ENCODE peak calls at places on chromosomes 2 and 18, in four cellular contexts. One of them, this sample, is unnamed.

GRCh38 chr2:240928476-240929363 is 22.6 kb downstream of the CROCC2 start:
- DNase-seq in DMS79: no peak
- DNase-seq in stimulated activated CD4-positive, alpha-beta T cell treated with anti-CD3 and anti-CD28 coated beads, Interleukin-4, amount 100 ng/mL, for 1 hour: no peak
- DNase-seq in OCI-LY7: no peak
- DNase-seq in this sample: no peak

GRCh38 chr2:216872624-216873023 is 12.8 kb upstream of the TNP1 start:
- DNase-seq in OCI-LY7: no peak
- DNase-seq in stimulated activated CD4-positive, alpha-beta T cell treated with anti-CD3 and anti-CD28 coated beads, Interleukin-4, amount 100 ng/mL, for 1 hour: no peak
- DNase-seq in DMS79: no peak
- DNase-seq in this sample: no peak

GRCh38 chr18:46716827-46717226 is 40.0 kb downstream of the ST8SIA5 start:
- DNase-seq in OCI-LY7: no peak
- DNase-seq in DMS79: no peak
- DNase-seq in stimulated activated CD4-positive, alpha-beta T cell treated with anti-CD3 and anti-CD28 coated beads, Interleukin-4, amount 100 ng/mL, for 1 hour: no peak
- DNase-seq in this sample: no peak

GRCh38 chr2:28633739-28634138 is 117.9 kb upstream of the PPP1CB start:
- DNase-seq in DMS79: no peak
- DNase-seq in stimulated activated CD4-positive, alpha-beta T cell treated with anti-CD3 and anti-CD28 coated beads, Interleukin-4, amount 100 ng/mL, for 1 hour: no peak
- DNase-seq in OCI-LY7: no peak
- DNase-seq in this sample: no peak

GRCh38 chr2:217951091-217951490 is 51.7 kb downstream of the TNS1 start:
- DNase-seq in DMS79: no peak
- DNase-seq in stimulated activated CD4-positive, alpha-beta T cell treated with anti-CD3 and anti-CD28 coated beads, Interleukin-4, amount 100 ng/mL, for 1 hour: no peak
- DNase-seq in OCI-LY7: no peak
- DNase-seq in this sample: no peak

GRCh38 chr18:10121028-10121427 is 207.2 kb downstream of the VAPA start:
- DNase-seq in DMS79: no peak
- DNase-seq in stimulated activated CD4-positive, alpha-beta T cell treated with anti-CD3 and anti-CD28 coated beads, Interleukin-4, amount 100 ng/mL, for 1 hour: no peak
- DNase-seq in OCI-LY7: no peak
- DNase-seq in this sample: no peak

GRCh38 chr18:79203017-79203605 is 133.9 kb downstream of the ATP9B start:
- DNase-seq in stimulated activated CD4-positive, alpha-beta T cell treated with anti-CD3 and anti-CD28 coated beads, Interleukin-4, amount 100 ng/mL, for 1 hour: peak
- DNase-seq in OCI-LY7: no peak
- DNase-seq in DMS79: no peak
- DNase-seq in this sample: no peak

GRCh38 chr2:239839306-239839705 is 185.8 kb downstream of the NDUFA10 start:
- DNase-seq in DMS79: no peak
- DNase-seq in stimulated activated CD4-positive, alpha-beta T cell treated with anti-CD3 and anti-CD28 coated beads, Interleukin-4, amount 100 ng/mL, for 1 hour: no peak
- DNase-seq in OCI-LY7: no peak
- DNase-seq in this sample: no peak

GRCh38 chr18:79735071-79735980 is 55.7 kb downstream of the CTDP1 start:
- DNase-seq in stimulated activated CD4-positive, alpha-beta T cell treated with anti-CD3 and anti-CD28 coated beads, Interleukin-4, amount 100 ng/mL, for 1 hour: no peak
- DNase-seq in DMS79: no peak
- DNase-seq in OCI-LY7: no peak
- DNase-seq in this sample: no peak

GRCh38 chr2:203733683-203734082 is 27.2 kb downstream of the CD28 start:
- DNase-seq in OCI-LY7: no peak
- DNase-seq in stimulated activated CD4-positive, alpha-beta T cell treated with anti-CD3 and anti-CD28 coated beads, Interleukin-4, amount 100 ng/mL, for 1 hour: no peak
- DNase-seq in DMS79: no peak
- DNase-seq in this sample: no peak

GRCh38 chr2:149733936-149734685 is 146.5 kb upstream of the MMADHC start:
- DNase-seq in DMS79: no peak
- DNase-seq in OCI-LY7: no peak
- DNase-seq in stimulated activated CD4-positive, alpha-beta T cell treated with anti-CD3 and anti-CD28 coated beads, Interleukin-4, amount 100 ng/mL, for 1 hour: no peak
- DNase-seq in this sample: no peak

GRCh38 chr2:201797175-201797840 is 9.0 kb upstream of the CDK15 start:
- DNase-seq in DMS79: no peak
- DNase-seq in stimulated activated CD4-positive, alpha-beta T cell treated with anti-CD3 and anti-CD28 coated beads, Interleukin-4, amount 100 ng/mL, for 1 hour: no peak
- DNase-seq in OCI-LY7: no peak
- DNase-seq in this sample: no peak

GRCh38 chr2:149661844-149662243 is 74.3 kb upstream of the MMADHC start:
- DNase-seq in stimulated activated CD4-positive, alpha-beta T cell treated with anti-CD3 and anti-CD28 coated beads, Interleukin-4, amount 100 ng/mL, for 1 hour: no peak
- DNase-seq in DMS79: peak
- DNase-seq in OCI-LY7: no peak
- DNase-seq in this sample: no peak

GRCh38 chr2:117071556-117072102 is 742.9 kb upstream of the DDX18 start:
- DNase-seq in DMS79: no peak
- DNase-seq in stimulated activated CD4-positive, alpha-beta T cell treated with anti-CD3 and anti-CD28 coated beads, Interleukin-4, amount 100 ng/mL, for 1 hour: no peak
- DNase-seq in OCI-LY7: no peak
- DNase-seq in this sample: no peak

GRCh38 chr2:165698621-165698946 is 95.5 kb downstream of the GALNT3 start:
- DNase-seq in stimulated activated CD4-positive, alpha-beta T cell treated with anti-CD3 and anti-CD28 coated beads, Interleukin-4, amount 100 ng/mL, for 1 hour: no peak
- DNase-seq in DMS79: peak
- DNase-seq in OCI-LY7: peak
- DNase-seq in this sample: peak

GRCh38 chr2:204150695-204151240 is 214.2 kb downstream of the ICOS start:
- DNase-seq in OCI-LY7: no peak
- DNase-seq in stimulated activated CD4-positive, alpha-beta T cell treated with anti-CD3 and anti-CD28 coated beads, Interleukin-4, amount 100 ng/mL, for 1 hour: no peak
- DNase-seq in DMS79: no peak
- DNase-seq in this sample: no peak

GRCh38 chr2:122528061-122528460 is 772.6 kb downstream of the TSN start:
- DNase-seq in stimulated activated CD4-positive, alpha-beta T cell treated with anti-CD3 and anti-CD28 coated beads, Interleukin-4, amount 100 ng/mL, for 1 hour: no peak
- DNase-seq in OCI-LY7: no peak
- DNase-seq in DMS79: no peak
- DNase-seq in this sample: no peak

GRCh38 chr2:213148572-213149331 is 2.7 kb downstream of the IKZF2 start:
- DNase-seq in stimulated activated CD4-positive, alpha-beta T cell treated with anti-CD3 and anti-CD28 coated beads, Interleukin-4, amount 100 ng/mL, for 1 hour: no peak
- DNase-seq in DMS79: no peak
- DNase-seq in OCI-LY7: peak
- DNase-seq in this sample: peak

GRCh38 chr2:27715318-27716165 is 51.9 kb downstream of the SLC4A1AP start:
- DNase-seq in OCI-LY7: no peak
- DNase-seq in DMS79: no peak
- DNase-seq in stimulated activated CD4-positive, alpha-beta T cell treated with anti-CD3 and anti-CD28 coated beads, Interleukin-4, amount 100 ng/mL, for 1 hour: peak
- DNase-seq in this sample: peak

GRCh38 chr2:187075106-187076070 is 226.4 kb upstream of the ZSWIM2 start:
- DNase-seq in DMS79: no peak
- DNase-seq in stimulated activated CD4-positive, alpha-beta T cell treated with anti-CD3 and anti-CD28 coated beads, Interleukin-4, amount 100 ng/mL, for 1 hour: no peak
- DNase-seq in OCI-LY7: no peak
- DNase-seq in this sample: no peak

GRCh38 chr2:30871980-30872789 is 64.9 kb upstream of the CAPN13 start:
- DNase-seq in DMS79: no peak
- DNase-seq in OCI-LY7: no peak
- DNase-seq in stimulated activated CD4-positive, alpha-beta T cell treated with anti-CD3 and anti-CD28 coated beads, Interleukin-4, amount 100 ng/mL, for 1 hour: no peak
- DNase-seq in this sample: no peak

GRCh38 chr2:63015389-63015788 is 35.2 kb upstream of the OTX1 start:
- DNase-seq in DMS79: no peak
- DNase-seq in OCI-LY7: no peak
- DNase-seq in stimulated activated CD4-positive, alpha-beta T cell treated with anti-CD3 and anti-CD28 coated beads, Interleukin-4, amount 100 ng/mL, for 1 hour: no peak
- DNase-seq in this sample: no peak

GRCh38 chr2:228059735-228060134 is 121.8 kb downstream of the SPHKAP start:
- DNase-seq in stimulated activated CD4-positive, alpha-beta T cell treated with anti-CD3 and anti-CD28 coated beads, Interleukin-4, amount 100 ng/mL, for 1 hour: no peak
- DNase-seq in OCI-LY7: no peak
- DNase-seq in DMS79: no peak
- DNase-seq in this sample: no peak

GRCh38 chr2:43803113-43803512 is 29.3 kb downstream of the DYNC2LI1 start:
- DNase-seq in stimulated activated CD4-positive, alpha-beta T cell treated with anti-CD3 and anti-CD28 coated beads, Interleukin-4, amount 100 ng/mL, for 1 hour: no peak
- DNase-seq in OCI-LY7: no peak
- DNase-seq in DMS79: no peak
- DNase-seq in this sample: no peak

GRCh38 chr2:68225119-68225632 is 27.2 kb downstream of the PPP3R1 start:
- DNase-seq in OCI-LY7: peak
- DNase-seq in stimulated activated CD4-positive, alpha-beta T cell treated with anti-CD3 and anti-CD28 coated beads, Interleukin-4, amount 100 ng/mL, for 1 hour: no peak
- DNase-seq in DMS79: no peak
- DNase-seq in this sample: peak

GRCh38 chr2:231708773-231709635 is 679 bp downstream of the PTMA start:
- DNase-seq in DMS79: no peak
- DNase-seq in OCI-LY7: peak
- DNase-seq in stimulated activated CD4-positive, alpha-beta T cell treated with anti-CD3 and anti-CD28 coated beads, Interleukin-4, amount 100 ng/mL, for 1 hour: peak
- DNase-seq in this sample: peak

GRCh38 chr18:741931-742512 is 29.6 kb upstream of the ENOSF1 start:
- DNase-seq in stimulated activated CD4-positive, alpha-beta T cell treated with anti-CD3 and anti-CD28 coated beads, Interleukin-4, amount 100 ng/mL, for 1 hour: no peak
- DNase-seq in DMS79: no peak
- DNase-seq in OCI-LY7: peak
- DNase-seq in this sample: peak

GRCh38 chr2:150809083-150809482 is 321.6 kb upstream of the RND3 start:
- DNase-seq in OCI-LY7: no peak
- DNase-seq in DMS79: no peak
- DNase-seq in stimulated activated CD4-positive, alpha-beta T cell treated with anti-CD3 and anti-CD28 coated beads, Interleukin-4, amount 100 ng/mL, for 1 hour: no peak
- DNase-seq in this sample: no peak

GRCh38 chr2:105455488-105455991 is 56.7 kb upstream of the FHL2 start:
- DNase-seq in OCI-LY7: no peak
- DNase-seq in stimulated activated CD4-positive, alpha-beta T cell treated with anti-CD3 and anti-CD28 coated beads, Interleukin-4, amount 100 ng/mL, for 1 hour: no peak
- DNase-seq in DMS79: peak
- DNase-seq in this sample: peak

This sample was measured in NB4.